ENCODE peak calls at places on chromosome 16, in six cellular contexts. Y is CD4-positive, alpha-beta T cell; P is heart left ventricle; W is lung; M is keratinocyte; I is effector memory CD4-positive, alpha-beta T cell. G is an unnamed sample.

GRCh38 chr16:70689970-70690905 is 4.4 kb upstream of the MTSS2 start:
- DNase-seq in Y (no peak), P (no peak), W (no peak), M (no peak), I (no peak), G (no peak)

GRCh38 chr16:27441998-27442397 is 40.0 kb downstream of the IL21R start:
- DNase-seq in Y (no peak), P (no peak), W (no peak), M (no peak), I (no peak), G (no peak)

GRCh38 chr16:10514369-10515055 is 65.9 kb downstream of the EMP2 start:
- DNase-seq in Y (no peak), P (peak; percentile 31), W (peak; percentile 56), M (no peak), I (no peak), G (no peak)

GRCh38 chr16:14335297-14335696 is 264.2 kb downstream of the MRTFB start:
- DNase-seq in Y (no peak), P (no peak), W (no peak), M (no peak), I (no peak), G (no peak)

GRCh38 chr16:73147958-73148357 is 100.0 kb upstream of the ZFHX3 start:
- DNase-seq in Y (no peak), P (no peak), W (no peak), M (no peak), I (no peak), G (no peak)

GRCh38 chr16:5020551-5020950 is 13.2 kb downstream of the NAGPA start:
- DNase-seq in Y (no peak), P (no peak), W (no peak), M (no peak), I (no peak), G (no peak)

GRCh38 chr16:1877089-1877488 is 5.1 kb upstream of the MEIOB start:
- DNase-seq in Y (no peak), P (no peak), W (no peak), M (no peak), I (no peak), G (no peak)

GRCh38 chr16:62036101-62036806 is at the start of gene CDH8:
- DNase-seq in Y (no peak), P (no peak), W (no peak), M (no peak), I (no peak), G (no peak)

GRCh38 chr16:82063456-82064082 is 28.5 kb downstream of the HSD17B2 start:
- DNase-seq in Y (no peak), P (no peak), W (no peak), M (no peak), I (no peak), G (no peak)

GRCh38 chr16:50972899-50973298 is 178.2 kb downstream of the SALL1 start:
- DNase-seq in Y (no peak), P (no peak), W (no peak), M (no peak), I (no peak), G (no peak)

GRCh38 chr16:275041-275621 is 613 bp downstream of the RGS11 start:
- DNase-seq in Y (peak; percentile 15), P (no peak), W (no peak), M (no peak), I (no peak), G (no peak)

GRCh38 chr16:77290451-77291110 is 91.4 kb downstream of the SYCE1L start:
- DNase-seq in Y (no peak), P (no peak), W (no peak), M (no peak), I (no peak), G (no peak)

GRCh38 chr16:48596326-48596725 is 13.7 kb downstream of the N4BP1 start:
- DNase-seq in Y (no peak), P (no peak), W (no peak), M (no peak), I (no peak), G (no peak)

GRCh38 chr16:85205747-85206471 is 93.6 kb upstream of the CIBAR2 start:
- DNase-seq in Y (no peak), P (no peak), W (no peak), M (no peak), I (no peak), G (no peak)

GRCh38 chr16:56969769-56970168 is 8.0 kb downstream of the CETP start:
- DNase-seq in Y (no peak), P (no peak), W (no peak), M (no peak), I (no peak), G (no peak)

GRCh38 chr16:55944377-55944802 is 69.2 kb upstream of the CES5A start:
- DNase-seq in Y (peak; percentile 23), P (peak; percentile 59), W (peak; percentile 56), M (peak; percentile 9), I (peak; percentile 10), G (no peak)

GRCh38 chr16:77873066-77873465 is 84.7 kb downstream of the VAT1L start:
- DNase-seq in Y (no peak), P (no peak), W (no peak), M (no peak), I (no peak), G (no peak)

GRCh38 chr16:68752602-68753001 is 15.5 kb downstream of the CDH1 start:
- DNase-seq in Y (no peak), P (no peak), W (no peak), M (no peak), I (no peak), G (no peak)

GRCh38 chr16:53714080-53715050 is 10.4 kb downstream of the FTO start:
- DNase-seq in Y (no peak), P (no peak), W (no peak), M (no peak), I (no peak), G (no peak)

DNA sequence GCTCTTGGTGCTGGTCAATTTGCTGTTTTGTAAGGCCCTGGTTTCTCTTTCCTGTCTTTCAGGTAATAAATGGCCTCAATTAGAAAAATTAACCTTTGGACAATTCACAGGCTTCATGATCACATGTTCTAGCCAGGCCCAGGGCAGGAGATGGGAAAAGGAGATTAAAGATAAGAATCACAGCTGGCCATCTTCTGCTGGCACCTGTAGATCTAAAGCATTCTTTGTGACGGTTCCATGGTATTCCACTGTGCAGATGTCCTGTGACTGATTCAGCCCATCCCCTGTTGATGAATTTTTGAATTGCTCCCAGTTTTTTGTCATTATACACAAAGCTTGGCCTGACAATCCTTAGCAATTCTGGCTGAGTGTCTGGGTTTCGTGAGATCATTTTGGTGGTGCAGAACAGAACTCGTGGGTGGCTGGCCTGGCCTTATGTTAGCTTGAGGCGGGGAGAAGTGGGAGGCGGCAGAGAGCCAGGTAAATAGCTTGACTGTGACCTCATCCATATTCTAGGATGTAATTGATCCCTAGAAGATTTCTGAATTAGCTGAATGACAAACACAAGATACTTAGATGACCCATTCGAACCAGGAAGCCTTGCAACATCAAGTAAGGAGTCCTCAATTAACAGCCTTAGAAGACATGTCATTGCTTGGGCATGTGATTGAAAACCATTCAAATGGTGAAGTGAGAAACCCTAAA is 14.1 kb downstream of the TMC5 start:
- DNase-seq in Y (no peak), P (no peak), W (no peak), M (no peak), I (no peak), G (peak; percentile 29)
- H3K27ac ChIP-seq in Y (no peak overlapping the region), P (no peak overlapping the region), W (peak overlapping the region; percentile 85), M (no peak overlapping the region), I (no peak overlapping the region), G (peak overlapping the region; percentile 86)

GRCh38 chr16:89534147-89534788 is 26.1 kb downstream of the SPG7 start:
- DNase-seq in Y (peak; percentile 48), P (no peak), W (peak; percentile 45), M (no peak), I (no peak), G (no peak)
- H3K27ac ChIP-seq in Y (peak overlapping the region; percentile 51), P (no peak overlapping the region), W (peak overlapping the region; percentile 73), M (no peak overlapping the region), I (peak overlapping the region; percentile 54), G (no peak overlapping the region)

DNA sequence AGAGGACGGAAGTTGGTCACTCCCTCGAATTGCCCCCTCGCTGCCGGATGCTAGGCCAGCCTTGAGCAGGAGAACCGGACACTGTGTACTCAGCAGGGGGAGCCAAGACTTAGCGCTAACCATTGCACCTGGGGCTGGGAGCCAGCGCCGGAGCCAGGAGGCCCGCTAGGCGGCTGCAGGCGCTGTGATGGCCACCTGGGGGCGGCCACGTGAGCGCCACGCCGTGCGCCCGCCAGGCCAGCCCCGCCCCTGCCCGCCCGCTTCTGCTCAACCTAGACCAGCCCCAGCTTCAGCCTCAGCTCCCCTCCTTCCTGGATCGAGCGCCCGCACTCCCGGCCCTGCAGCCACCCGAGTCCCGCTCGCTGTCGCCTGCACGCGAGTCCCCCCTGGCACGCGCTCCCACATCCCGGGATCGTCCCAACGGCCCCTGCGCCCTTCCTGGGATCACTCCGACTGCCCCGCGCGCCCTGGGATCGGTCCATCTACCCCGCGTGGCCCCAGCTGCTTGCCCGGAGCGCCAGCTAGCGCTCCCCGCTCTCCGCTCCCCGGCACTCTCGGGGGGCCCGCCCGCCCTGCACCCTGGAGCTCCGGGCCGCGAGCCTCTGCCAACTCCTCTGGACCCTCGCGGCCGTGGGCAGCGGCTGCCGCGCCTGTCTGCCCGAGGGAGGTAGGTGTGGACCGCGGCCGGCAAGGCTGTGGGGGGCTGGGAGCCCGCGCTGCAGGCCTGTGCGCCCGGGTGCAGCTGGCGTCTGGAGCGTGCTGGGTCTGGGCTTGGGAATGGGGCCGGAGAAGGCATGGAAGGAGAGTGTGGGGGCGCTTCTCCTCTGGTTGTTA is at the start of gene EEF2K:
- DNase-seq in Y (peak; percentile 81), P (peak; percentile 89), W (peak; percentile 92), M (peak; percentile 66), I (peak; percentile 59), G (peak; percentile 58)
- H3K27ac ChIP-seq in Y (peak within 1 kb of the TSS; percentile 51), P (peak within 1 kb of the TSS; percentile 89), W (peak within 1 kb of the TSS; percentile 96), M (peak within 1 kb of the TSS; percentile 73), I (peak within 1 kb of the TSS; percentile 58), G (peak within 1 kb of the TSS; percentile 65)

GRCh38 chr16:23428351-23428750 is 24.6 kb downstream of the COG7 start:
- DNase-seq in Y (no peak), P (no peak), W (no peak), M (no peak), I (no peak), G (no peak)

GRCh38 chr16:23424292-23424958 is 28.6 kb downstream of the COG7 start:
- DNase-seq in Y (no peak), P (no peak), W (peak; percentile 48), M (no peak), I (no peak), G (peak; percentile 69)

GRCh38 chr16:23420011-23420410 is 33.0 kb downstream of the COG7 start:
- DNase-seq in Y (no peak), P (no peak), W (no peak), M (no peak), I (no peak), G (no peak)

GRCh38 chr16:23423496-23424049 is 29.4 kb downstream of the COG7 start:
- DNase-seq in Y (no peak), P (peak; percentile 76), W (peak; percentile 87), M (peak; percentile 71), I (no peak), G (peak; percentile 90)
- H3K27ac ChIP-seq in Y (no peak overlapping the region), P (peak overlapping the region; percentile 74), W (peak overlapping the region; percentile 89), M (peak overlapping the region; percentile 88), I (no peak overlapping the region), G (peak overlapping the region; percentile 96)